ENCODE peak calls at places on chromosomes 3 and 15, in five cellular contexts. X is heart right ventricle; N is naive thymus-derived CD4-positive, alpha-beta T cell; C is adipocyte; G is fibroblast of lung. B is an unnamed sample. For H3K4me1, the result is how much of the 10 kb centered on the place peaks cover.

GRCh38 chr3:112930771-112931170 is 44.1 kb downstream of the CD200R1 start:
- DNase-seq in G (peak), N (no peak), C (no peak), X (no peak), B (no peak)

GRCh38 chr15:26294062-26294689 is 431.0 kb upstream of the ATP10A start:
- DNase-seq in N (no peak), X (peak), C (no peak), G (no peak), B (no peak)

GRCh38 chr3:177787279-177788041 is 590.2 kb upstream of the TBL1XR1 start:
- DNase-seq in N (no peak), X (no peak), C (no peak), G (no peak), B (no peak)

GRCh38 chr3:43870844-43871626 is 180.3 kb downstream of the ABHD5 start:
- DNase-seq in C (no peak), G (peak), N (no peak), X (no peak), B (no peak)

GRCh38 chr3:94009612-94010011 is 18.8 kb downstream of the STX19 start:
- DNase-seq in X (no peak), C (no peak), G (no peak), N (no peak), B (no peak)

GRCh38 chr3:157115069-157116006 is 44.6 kb downstream of the CCNL1 start:
- DNase-seq in G (peak), N (no peak), X (no peak), C (no peak), B (no peak)

GRCh38 chr3:63349583-63350177 is 71.6 kb downstream of the SYNPR start:
- DNase-seq in X (no peak), C (peak), G (peak), N (no peak), B (peak)

GRCh38 chr3:128546646-128547045 is 53.6 kb upstream of the GATA2 start:
- DNase-seq in X (no peak), N (no peak), G (no peak), C (no peak), B (no peak)

GRCh38 chr3:69499899-69500316 is 114.0 kb upstream of the FRMD4B start:
- DNase-seq in G (no peak), C (no peak), N (no peak), X (peak), B (no peak)

GRCh38 chr3:58256511-58256910 is 18.9 kb downstream of the ABHD6 start:
- DNase-seq in N (no peak), C (no peak), X (no peak), G (no peak), B (no peak)

DNA sequence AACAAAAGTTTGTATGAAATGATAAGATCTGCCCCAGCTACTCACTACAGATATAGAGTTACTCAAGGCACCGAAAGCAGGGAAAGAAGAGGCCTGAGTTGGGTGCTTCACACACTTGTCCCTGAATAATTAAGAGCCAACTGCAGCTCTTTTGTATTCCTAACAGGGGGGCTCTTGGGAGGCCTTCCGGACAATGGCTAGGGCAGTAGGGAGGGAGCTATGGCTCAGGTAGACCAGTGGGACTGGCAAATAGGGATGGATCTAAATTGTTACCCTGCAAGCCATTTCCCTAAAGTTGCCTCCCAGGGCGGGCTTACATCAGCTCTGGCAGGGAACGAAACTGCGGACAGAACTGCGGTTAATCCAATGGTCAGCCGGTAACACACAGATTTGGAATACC is 6.2 kb downstream of the SEMA5B start:
- DNase-seq in C (no peak), X (no peak), G (no peak), N (no peak), B (no peak)
- H3K4me1 ChIP-seq in C (under half), X (under half), G (under half), N (under half), B (under half)

GRCh38 chr3:187013080-187013838 is 82.9 kb downstream of the ST6GAL1 start:
- DNase-seq in G (no peak), N (no peak), C (peak), X (no peak), B (no peak)

GRCh38 chr3:187014417-187014864 is 84.1 kb downstream of the ST6GAL1 start:
- DNase-seq in C (peak), N (no peak), X (no peak), G (no peak), B (no peak)

GRCh38 chr3:187017511-187018230 is 87.3 kb downstream of the ST6GAL1 start:
- DNase-seq in N (no peak), G (no peak), X (peak), C (no peak), B (no peak)

GRCh38 chr3:187016639-187017345 is 86.5 kb downstream of the ST6GAL1 start:
- DNase-seq in N (no peak), G (peak), C (no peak), X (no peak), B (no peak)

DNA sequence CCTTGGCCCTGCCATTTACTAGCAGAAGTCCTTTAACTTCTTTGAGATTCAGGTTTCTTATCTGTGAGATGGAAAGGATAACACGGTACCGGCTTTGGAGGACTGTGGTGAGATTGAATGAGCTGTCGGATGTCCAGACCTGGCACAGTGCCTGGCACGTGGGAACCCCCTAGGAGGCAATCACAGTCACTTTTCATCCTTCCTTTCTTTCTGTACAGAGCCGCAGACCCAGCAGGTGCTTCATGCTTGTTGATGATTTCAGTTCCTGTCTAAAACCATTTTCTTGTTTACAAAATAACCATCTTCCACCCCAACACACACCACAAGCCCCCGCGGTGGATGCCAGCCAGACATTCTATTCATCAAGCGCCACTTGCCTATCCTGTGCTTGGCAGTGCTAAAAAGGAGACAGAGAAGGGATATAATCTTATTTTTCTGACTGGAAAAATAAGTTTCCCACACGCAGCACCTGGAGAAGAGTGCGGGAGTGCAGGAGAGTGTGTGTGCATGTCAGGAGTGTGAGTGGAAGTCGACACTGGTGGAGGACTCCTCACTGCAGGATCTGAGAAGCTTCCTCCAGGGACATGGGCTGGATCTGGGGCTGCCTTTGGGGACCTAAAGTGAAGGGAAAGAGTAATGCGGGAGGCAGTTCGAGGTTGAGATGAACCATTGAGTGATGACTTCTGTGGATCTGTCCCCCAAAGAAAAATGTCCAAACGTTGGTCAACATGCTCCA is 85.7 kb downstream of the ST6GAL1 start:
- DNase-seq in C (no peak), X (no peak), N (no peak), G (no peak), B (no peak)
- H3K4me1 ChIP-seq in C (under half), X (half or more), N (under half), G (under half), B (under half)

GRCh38 chr3:37944243-37944955 is 46.2 kb upstream of the VILL start:
- DNase-seq in X (no peak), C (no peak), G (no peak), N (no peak), B (no peak)

GRCh38 chr3:37942646-37943045 is 47.9 kb upstream of the VILL start:
- DNase-seq in G (no peak), C (no peak), X (no peak), N (no peak), B (no peak)

GRCh38 chr3:37943631-37944242 is 46.8 kb upstream of the VILL start:
- DNase-seq in C (no peak), G (no peak), N (no peak), X (no peak), B (peak)

GRCh38 chr3:37941608-37942540 is 48.7 kb upstream of the VILL start:
- DNase-seq in C (no peak), G (no peak), N (no peak), X (no peak), B (no peak)

DNA sequence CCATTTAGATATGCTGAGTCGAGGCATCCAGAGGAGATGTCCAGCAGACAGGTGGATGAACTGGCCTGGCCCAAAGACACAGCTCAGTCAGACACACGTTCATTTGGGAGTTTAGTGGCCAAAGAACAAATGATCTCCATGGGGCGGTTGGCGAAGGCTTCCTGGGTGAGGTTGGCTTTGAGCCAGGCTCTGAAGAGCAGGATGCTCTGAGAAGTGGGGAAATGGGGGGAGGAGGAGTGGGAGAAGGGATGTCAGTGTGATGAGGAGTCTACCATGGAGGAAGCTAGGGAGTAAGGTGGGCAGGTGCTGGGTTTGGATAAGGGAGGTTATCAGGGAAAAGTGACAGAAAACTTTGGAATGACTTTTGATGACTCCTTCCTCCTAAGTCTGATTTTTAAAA is 47.5 kb upstream of the VILL start:
- DNase-seq in G (no peak), X (no peak), C (no peak), N (no peak), B (no peak)
- H3K4me1 ChIP-seq in G (under half), X (half or more), C (under half), N (under half), B (under half)

GRCh38 chr3:65960087-65960486 is 78.6 kb downstream of the MAGI1 start:
- DNase-seq in N (no peak), X (no peak), C (peak), G (peak), B (no peak)

GRCh38 chr3:65961733-65962132 is 77.0 kb downstream of the MAGI1 start:
- DNase-seq in C (no peak), N (no peak), G (peak), X (no peak), B (no peak)

GRCh38 chr3:65961128-65961527 is 77.6 kb downstream of the MAGI1 start:
- DNase-seq in C (no peak), G (no peak), N (no peak), X (no peak), B (no peak)

GRCh38 chr3:65967376-65967775 is 71.3 kb downstream of the MAGI1 start:
- DNase-seq in G (no peak), N (no peak), X (no peak), C (no peak), B (no peak)

DNA sequence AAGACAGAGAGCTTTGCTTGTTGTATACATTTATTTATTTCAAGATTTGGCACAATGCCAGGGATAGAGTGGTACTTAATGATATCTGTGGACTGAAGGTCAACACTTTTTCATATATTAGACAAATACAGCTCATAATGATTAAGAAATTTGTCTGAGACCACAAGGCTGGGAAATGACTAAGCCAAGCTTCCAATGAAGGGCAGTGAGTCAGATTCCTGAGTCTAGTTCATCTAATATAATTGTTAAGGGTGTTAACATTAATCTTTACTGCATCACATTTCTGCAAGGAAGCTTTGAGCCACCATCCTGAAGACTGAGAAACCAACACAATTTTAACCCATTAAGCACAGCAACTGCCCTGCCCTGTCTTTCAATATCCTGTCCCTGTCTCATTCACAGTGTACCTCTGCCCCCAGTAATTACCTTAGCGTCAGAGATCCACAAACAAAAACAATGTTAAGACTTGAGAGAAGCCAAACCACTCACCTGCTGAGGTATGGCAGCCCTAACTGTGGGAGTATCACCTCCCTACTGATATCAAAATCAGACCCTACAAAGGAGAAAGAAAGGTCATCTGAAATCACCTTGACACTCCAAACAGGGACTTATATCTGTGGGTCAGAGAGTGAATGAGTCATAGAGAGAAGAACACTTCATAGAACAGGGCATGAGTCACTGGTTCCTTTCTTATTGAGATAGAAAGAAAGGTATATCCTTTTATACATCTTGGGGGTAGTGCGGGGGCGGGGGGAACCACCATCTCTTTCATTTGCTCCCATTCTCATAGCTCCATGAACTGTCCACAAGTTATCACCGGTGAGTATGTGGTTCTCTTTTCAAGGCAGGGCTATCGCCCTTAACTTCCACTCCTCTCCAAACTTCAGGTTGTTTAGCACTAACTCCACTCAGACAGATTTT is 74.7 kb downstream of the MAGI1 start:
- DNase-seq in G (peak), N (no peak), C (peak), X (no peak), B (no peak)
- H3K4me1 ChIP-seq in G (under half), N (under half), C (under half), X (under half), B (under half)

GRCh38 chr15:99574502-99574901 is 8.7 kb downstream of the MEF2A start:
- DNase-seq in C (no peak), X (no peak), N (no peak), G (no peak), B (no peak)
- H3K4me1 ChIP-seq in C (under half), X (under half), N (under half), G (under half), B (under half)

GRCh38 chr15:77607894-77608261 is 24.8 kb downstream of the LINGO1 start:
- DNase-seq in G (no peak), N (no peak), X (no peak), C (peak), B (no peak)

GRCh38 chr15:77607111-77607893 is 25.4 kb downstream of the LINGO1 start:
- DNase-seq in G (peak), X (peak), N (no peak), C (peak), B (peak)

GRCh38 chr15:77610731-77611130 is 22.0 kb downstream of the LINGO1 start:
- DNase-seq in X (no peak), N (no peak), G (no peak), C (no peak), B (no peak)

GRCh38 chr15:77609558-77609957 is 23.2 kb downstream of the LINGO1 start:
- DNase-seq in N (no peak), C (no peak), X (no peak), G (no peak), B (no peak)

GRCh38 chr15:77608774-77609173 is 23.9 kb downstream of the LINGO1 start:
- DNase-seq in N (no peak), C (no peak), X (no peak), G (no peak), B (no peak)
- H3K4me1 ChIP-seq in N (under half), C (under half), X (under half), G (under half), B (under half)

GRCh38 chr3:188389711-188390346 is 235.9 kb downstream of the LPP start:
- DNase-seq in G (no peak), N (peak), X (no peak), C (no peak), B (no peak)
- H3K4me1 ChIP-seq in G (under half), N (under half), X (under half), C (under half), B (under half)

GRCh38 chr15:98744506-98744905 is 96.2 kb downstream of the IGF1R start:
- DNase-seq in C (no peak), X (no peak), G (no peak), N (no peak), B (no peak)

GRCh38 chr15:98745650-98746374 is 97.5 kb downstream of the IGF1R start:
- DNase-seq in N (no peak), X (no peak), G (peak), C (peak), B (no peak)

GRCh38 chr15:98745179-98745578 is 96.8 kb downstream of the IGF1R start:
- DNase-seq in X (no peak), C (no peak), G (no peak), N (no peak), B (no peak)

GRCh38 chr15:98740963-98741362 is 92.6 kb downstream of the IGF1R start:
- DNase-seq in N (no peak), C (no peak), X (no peak), G (no peak), B (no peak)

DNA sequence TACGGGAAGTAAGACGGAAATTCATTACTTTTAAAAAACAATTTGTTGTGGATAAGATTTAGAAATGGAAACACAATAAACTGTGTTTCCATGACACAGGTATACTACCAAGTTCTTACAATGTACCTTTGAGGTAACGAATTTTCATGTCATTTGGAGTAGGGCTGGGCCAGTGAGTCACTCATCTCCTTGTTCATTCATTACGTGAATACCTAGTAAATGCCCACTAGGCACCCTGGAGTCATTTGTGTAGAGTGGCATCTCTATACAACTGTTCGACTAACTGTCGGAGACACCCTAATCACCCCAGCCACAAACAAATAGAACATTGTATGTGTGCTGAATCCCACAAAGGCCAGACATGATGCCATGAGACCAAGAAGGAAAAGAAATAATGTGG is 94.8 kb downstream of the IGF1R start:
- DNase-seq in N (no peak), G (no peak), C (no peak), X (no peak), B (no peak)
- H3K4me1 ChIP-seq in N (under half), G (under half), C (under half), X (under half), B (under half)